ENCODE peak calls at places on chromosomes 3 and 15, in ten cellular contexts. H, Q, I, U, G, X, M, R, Y and L are unnamed samples.

GRCh38 chr3:69417541-69418078 is 31.7 kb upstream of the FRMD4B start:
- DNase-seq in H (no peak), Q (no peak), I (no peak), U (no peak), G (peak; percentile 10), X (no peak), M (no peak), R (no peak), Y (no peak), L (no peak)

GRCh38 chr3:29240248-29240647 is 40.6 kb upstream of the RBMS3 start:
- DNase-seq in H (no peak), Q (no peak), I (no peak), U (no peak), G (peak; percentile 73), X (peak; percentile 25), M (no peak), R (no peak), Y (no peak), L (no peak)

GRCh38 chr3:150180349-150180748 is 209.7 kb upstream of the PFN2 start:
- DNase-seq in H (no peak), Q (no peak), I (no peak), U (no peak), G (peak; percentile 84), X (no peak), M (no peak), R (no peak), Y (no peak), L (no peak)

GRCh38 chr3:66778749-66779148 is 219.4 kb upstream of the KBTBD8 start:
- DNase-seq in H (no peak), Q (no peak), I (no peak), U (no peak), G (no peak), X (no peak), M (no peak), R (no peak), Y (no peak), L (no peak)

GRCh38 chr3:52091566-52092290 is 35.4 kb upstream of the DUSP7 start:
- DNase-seq in H (no peak), Q (no peak), I (no peak), U (no peak), G (peak; percentile 17), X (no peak), M (peak; percentile 18), R (peak; percentile 92), Y (no peak), L (no peak)

GRCh38 chr15:44023176-44023575 is 171.9 kb downstream of the FRMD5 start:
- DNase-seq in H (no peak), Q (no peak), I (no peak), U (no peak), G (no peak), X (no peak), M (no peak), R (no peak), Y (no peak), L (no peak)

GRCh38 chr3:20141841-20142240 is 44.2 kb downstream of the SGO1 start:
- DNase-seq in H (no peak), Q (peak; percentile 95), I (no peak), U (peak; percentile 12), G (no peak), X (no peak), M (peak; percentile 56), R (peak; percentile 89), Y (no peak), L (no peak)

GRCh38 chr3:11170052-11170770 is 15.9 kb downstream of the HRH1 start:
- DNase-seq in H (no peak), Q (no peak), I (no peak), U (no peak), G (peak; percentile 66), X (no peak), M (no peak), R (no peak), Y (no peak), L (no peak)